ENCODE peak calls at places on chromosome 11, in six cellular contexts. B is GM10248; T is kidney tubule cell; V is stimulated activated CD4-positive, alpha-beta T cell treated with anti-CD3 and anti-CD28 coated beads, Interleukin-4, amount 100 ng/mL, for 4 hours; W is retina; O is left colon. D is an unnamed sample.

GRCh38 chr11:68459886-68460740 is 439 bp upstream of the PPP6R3 start:
- DNase-seq in B (peak), T (peak), V (peak), W (peak), O (peak), D (peak)

GRCh38 chr11:125239585-125240331 is 75.2 kb downstream of the PKNOX2 start:
- DNase-seq in B (no peak), T (no peak), V (no peak), W (no peak), O (no peak), D (no peak)

GRCh38 chr11:47325271-47326041 is 27.0 kb downstream of the MYBPC3 start:
- DNase-seq in B (no peak), T (no peak), V (no peak), W (no peak), O (peak), D (peak)

GRCh38 chr11:121964591-121964990 is 151.4 kb downstream of the BLID start:
- DNase-seq in B (no peak), T (peak), V (no peak), W (no peak), O (no peak), D (no peak)

GRCh38 chr11:121508449-121508848 is 55.7 kb upstream of the SORL1-AS1 start:
- DNase-seq in B (no peak), T (no peak), V (no peak), W (no peak), O (no peak), D (no peak)

GRCh38 chr11:17744151-17744940 is 9.8 kb downstream of the KCNC1 start:
- DNase-seq in B (no peak), T (peak), V (no peak), W (no peak), O (no peak), D (no peak)

GRCh38 chr11:127843483-127844396 is 743.6 kb downstream of the ETS1 start:
- DNase-seq in B (peak), T (peak), V (peak), W (peak), O (peak), D (peak)

GRCh38 chr11:2860636-2861035 is 24.9 kb downstream of the CDKN1C start:
- DNase-seq in B (peak), T (peak), V (no peak), W (no peak), O (peak), D (no peak)

GRCh38 chr11:27471067-27471587 is 1.5 kb downstream of the LGR4 start:
- DNase-seq in B (no peak), T (peak), V (no peak), W (peak), O (peak), D (peak)

GRCh38 chr11:14306481-14306880 is 52.5 kb downstream of the RRAS2 start:
- DNase-seq in B (no peak), T (no peak), V (no peak), W (no peak), O (no peak), D (no peak)

GRCh38 chr11:94183886-94184264 is 55.2 kb downstream of the PANX1 start:
- DNase-seq in B (peak), T (peak), V (peak), W (peak), O (peak), D (peak)

GRCh38 chr11:91796999-91797398 is 427.6 kb upstream of the FAT3 start:
- DNase-seq in B (no peak), T (peak), V (no peak), W (no peak), O (no peak), D (no peak)

GRCh38 chr11:85627332-85627997 is at the start of gene DLG2:
- DNase-seq in B (peak), T (peak), V (no peak), W (no peak), O (no peak), D (peak)